ENCODE peak calls at places on chromosomes 4 and X, in seven cellular contexts. J is H54, F is fibroblast of lung, R is foreskin fibroblast, Q is T1000, T is RPMI8226, B is lung. H is an unnamed sample.

GRCh38 chrX:153935326-153935851 is 552 bp upstream of the NAA10 start:
- DNase-seq in J (no peak), Q (no peak), B (no peak), R (no peak), F (no peak), T (no peak), H (no peak)

GRCh38 chrX:9416562-9417319 is 48.1 kb upstream of the TBL1X start:
- DNase-seq in T (no peak), J (no peak), B (no peak), Q (no peak), R (no peak), F (peak), H (no peak)

GRCh38 chr4:15690020-15690809 is 8.6 kb downstream of the FAM200B start:
- DNase-seq in J (no peak), B (no peak), Q (peak), F (peak), R (peak), T (no peak), H (no peak)

GRCh38 chrX:102669526-102669925 is 18.2 kb downstream of the GPRASP1 start:
- DNase-seq in B (no peak), T (no peak), F (no peak), R (no peak), Q (no peak), J (no peak), H (no peak)

GRCh38 chrX:39633293-39633692 is 464.5 kb downstream of the BCOR start:
- DNase-seq in Q (peak), F (peak), J (no peak), B (no peak), T (no peak), R (no peak), H (no peak)

GRCh38 chr4:7044415-7044930 is 1.3 kb downstream of the TADA2B start:
- DNase-seq in F (no peak), B (no peak), Q (no peak), J (no peak), T (no peak), R (no peak), H (no peak)

GRCh38 chr4:33737721-33738120 is 2506.6 kb downstream of the ARAP2 start:
- DNase-seq in J (no peak), F (no peak), T (peak), R (no peak), Q (no peak), B (no peak), H (no peak)

GRCh38 chrX:39550795-39551361 is 546.9 kb downstream of the BCOR start:
- DNase-seq in J (no peak), B (no peak), T (no peak), Q (no peak), F (no peak), R (no peak), H (no peak)

GRCh38 chr4:1244081-1244977 is 4.6 kb downstream of the CTBP1 start:
- DNase-seq in Q (no peak), F (no peak), B (no peak), T (no peak), J (no peak), R (no peak), H (no peak)

GRCh38 chrX:68433155-68433980 is at the start of gene OPHN1:
- DNase-seq in J (peak), Q (peak), R (peak), F (peak), B (peak), T (no peak), H (peak)

GRCh38 chrX:107288676-107289075 is 82.3 kb downstream of the DNAAF6 start:
- DNase-seq in T (no peak), B (no peak), J (no peak), R (no peak), Q (no peak), F (no peak), H (no peak)

GRCh38 chr4:121773873-121774272 is 8.9 kb upstream of the SMIM43 start:
- DNase-seq in T (no peak), J (no peak), B (no peak), F (no peak), R (no peak), Q (no peak), H (no peak)

GRCh38 chr4:56276547-56276946 is 110.7 kb downstream of the AASDH start:
- DNase-seq in R (no peak), T (no peak), B (no peak), Q (no peak), J (no peak), F (no peak), H (no peak)

GRCh38 chrX:17470136-17470535 is 95.1 kb downstream of the NHS start:
- DNase-seq in F (peak), B (no peak), Q (no peak), T (no peak), J (no peak), R (no peak), H (no peak)

GRCh38 chr4:150074064-150074463 is 4.2 kb upstream of the DCLK2 start:
- DNase-seq in Q (no peak), F (no peak), T (no peak), R (no peak), B (no peak), J (no peak), H (no peak)

GRCh38 chrX:133794151-133794550 is 191.2 kb downstream of the GPC3 start:
- DNase-seq in Q (no peak), F (no peak), T (no peak), B (no peak), R (no peak), J (no peak), H (no peak)

GRCh38 chr4:100842856-100843255 is 325.0 kb upstream of the EMCN start:
- DNase-seq in T (no peak), F (no peak), R (no peak), B (no peak), J (no peak), Q (no peak), H (no peak)

GRCh38 chr4:38002451-38003071 is 42.4 kb downstream of the PTTG2 start:
- DNase-seq in F (no peak), J (no peak), Q (no peak), R (peak), T (no peak), B (no peak), H (no peak)

GRCh38 chrX:20594985-20595384 is 328.3 kb upstream of the RPS6KA3 start:
- DNase-seq in B (no peak), R (peak), J (no peak), F (peak), Q (no peak), T (no peak), H (no peak)

GRCh38 chr4:131764730-131765129 is 1384.4 kb upstream of the PCDH10 start:
- DNase-seq in F (no peak), T (no peak), Q (no peak), J (no peak), R (no peak), B (no peak), H (no peak)

GRCh38 chr4:10405672-10406071 is 51.6 kb downstream of the ZNF518B start:
- DNase-seq in J (no peak), R (no peak), Q (no peak), F (no peak), B (no peak), T (no peak), H (no peak)

GRCh38 chr4:76689079-76689817 is 208.7 kb downstream of the SOWAHB start:
- DNase-seq in B (no peak), T (no peak), F (no peak), J (peak), Q (no peak), R (no peak), H (peak)

GRCh38 chr4:141711211-141711610 is 74.8 kb downstream of the IL15 start:
- DNase-seq in T (no peak), B (no peak), J (no peak), Q (no peak), R (peak), F (peak), H (no peak)

GRCh38 chrX:68827848-68828562 is 816 bp upstream of the EFNB1 start:
- DNase-seq in B (peak), Q (peak), J (peak), R (peak), F (peak), T (peak), H (peak)

GRCh38 chr4:180937083-180937482 is 1306.1 kb upstream of the TENM3 start:
- DNase-seq in T (no peak), J (no peak), B (no peak), R (no peak), F (no peak), Q (no peak), H (no peak)

GRCh38 chr4:71290481-71290880 is 48.3 kb upstream of the SLC4A4 start:
- DNase-seq in Q (no peak), B (no peak), R (no peak), J (no peak), F (no peak), T (no peak), H (no peak)

GRCh38 chr4:118313098-118313497 is 39.7 kb downstream of the PRSS12 start:
- DNase-seq in Q (no peak), R (peak), B (no peak), F (peak), T (no peak), J (no peak), H (no peak)

GRCh38 chrX:123859409-123859827 is 435 bp upstream of the XIAP start:
- DNase-seq in R (no peak), F (no peak), Q (no peak), B (no peak), T (no peak), J (peak), H (peak)

GRCh38 chr4:99436976-99437655 is 2.0 kb upstream of the ADH7 start:
- DNase-seq in Q (no peak), J (no peak), T (no peak), F (no peak), R (peak), B (no peak), H (no peak)

GRCh38 chr4:87824352-87824751 is 8.4 kb upstream of the MEPE start:
- DNase-seq in F (peak), Q (no peak), B (no peak), J (no peak), T (no peak), R (no peak), H (no peak)

GRCh38 chr4:186516287-186516686 is 39.1 kb downstream of the MTNR1A start:
- DNase-seq in Q (no peak), T (no peak), R (no peak), F (no peak), J (no peak), B (no peak), H (no peak)

GRCh38 chr4:3224971-3225850 is 23.7 kb upstream of the MSANTD1 start:
- DNase-seq in R (no peak), T (no peak), Q (no peak), F (no peak), B (no peak), J (no peak), H (no peak)